ENCODE peak calls at places on chromosomes 3 and 15, in four cellular contexts. D is gastrocnemius medialis, P is left lung, V is AG04450. A is an unnamed sample.

GRCh38 chr3:50445919-50446318 is 57.5 kb downstream of the CACNA2D2 start:
- DNase-seq in D (no peak), P (peak; percentile 85), V (no peak), A (peak; percentile 54)

GRCh38 chr15:91928676-91929075 is 75.2 kb downstream of the SLCO3A1 start:
- DNase-seq in D (no peak), V (no peak), P (no peak), A (no peak)

GRCh38 chr15:58453931-58454793 is 22.4 kb downstream of the LIPC start:
- DNase-seq in P (no peak), V (no peak), D (no peak), A (peak; percentile 49)

GRCh38 chr3:147394168-147394941 is 12.0 kb downstream of the ZIC4 start:
- DNase-seq in V (no peak), D (no peak), P (no peak), A (no peak)

GRCh38 chr15:99502661-99503060 is 63.1 kb upstream of the MEF2A start:
- DNase-seq in D (no peak), V (no peak), P (no peak), A (no peak)

GRCh38 chr3:125374501-125374995 is 577 bp downstream of the ZNF148 start:
- DNase-seq in P (peak; percentile 86), V (no peak), D (no peak), A (peak; percentile 36)

GRCh38 chr3:11014752-11015151 is 22.2 kb downstream of the SLC6A1 start:
- DNase-seq in D (no peak), V (no peak), P (no peak), A (no peak)

GRCh38 chr15:45521596-45522167 is 873 bp downstream of the SLC30A4 start:
- DNase-seq in P (no peak), D (no peak), V (no peak), A (no peak)

DNA sequence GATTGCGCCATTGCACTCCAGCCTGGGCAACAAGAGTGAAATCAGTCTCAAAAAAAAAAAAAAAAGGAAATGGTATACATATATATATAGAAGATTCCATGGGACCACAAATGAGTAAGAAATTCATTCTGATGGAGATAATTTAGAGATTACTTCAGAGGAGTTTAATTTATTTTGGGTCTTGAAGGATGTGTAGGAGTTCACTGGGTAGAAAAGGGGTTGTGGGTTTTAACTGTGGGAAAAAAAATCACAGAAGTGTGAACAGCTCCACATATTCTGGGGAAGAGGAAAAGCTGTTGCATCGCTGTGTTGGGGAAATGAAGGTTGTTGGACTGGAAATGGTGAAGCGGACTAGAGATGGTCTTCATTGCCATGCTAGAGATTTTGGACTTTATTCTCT is 4.1 kb upstream of the ICE2 start:
- DNase-seq in V (no peak), P (no peak), D (no peak), A (no peak)
- TF ChIP-seq CTCF in V (no peak), P (no peak), D (no peak), A (no peak)

GRCh38 chr3:63400259-63400860 is 122.3 kb downstream of the SYNPR start:
- DNase-seq in P (no peak), D (no peak), V (no peak), A (no peak)

GRCh38 chr3:63405882-63406281 is 127.8 kb downstream of the SYNPR start:
- DNase-seq in D (no peak), P (no peak), V (no peak), A (peak; percentile 10)
- TF ChIP-seq CTCF in D (no peak), P (no peak), V (no peak), A (peak; percentile 16)

DNA sequence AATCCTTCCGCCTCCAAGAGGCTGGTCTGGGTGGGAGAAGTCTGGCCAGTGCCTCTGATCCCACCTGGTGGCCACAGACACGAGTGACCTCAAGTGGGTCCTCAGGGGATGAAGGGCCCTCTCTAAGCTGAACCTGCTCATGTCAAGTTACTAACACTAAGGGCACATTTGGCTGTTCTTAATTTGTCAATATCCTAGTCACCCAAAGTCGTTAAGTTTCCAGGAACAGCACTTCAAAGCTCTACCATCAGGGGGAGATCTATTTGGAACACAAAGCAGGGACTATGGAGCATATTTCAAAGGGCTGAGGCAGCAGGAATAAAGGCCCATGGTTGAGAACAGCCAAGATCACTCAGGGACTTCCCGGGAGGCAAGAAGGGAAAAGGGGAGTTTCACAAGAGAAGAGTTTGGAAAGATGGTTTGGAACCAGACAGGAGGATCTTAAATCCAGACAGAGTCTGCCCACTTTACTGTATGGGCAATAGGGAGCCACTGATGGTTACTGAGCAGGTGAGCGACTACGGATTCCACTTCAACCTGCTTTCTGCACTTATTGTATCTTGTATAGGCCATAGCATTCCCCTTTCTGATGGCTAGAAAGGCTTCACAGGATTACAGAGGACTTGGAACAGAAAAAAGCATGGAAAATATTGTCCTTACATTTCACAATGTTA is 13.7 kb downstream of the OXTR start:
- DNase-seq in P (no peak), D (no peak), V (no peak), A (no peak)
- TF ChIP-seq CTCF in P (no peak), D (no peak), V (peak; percentile 40), A (no peak)

GRCh38 chr3:134677196-134677986 is 26.6 kb upstream of the KY start:
- DNase-seq in P (no peak), V (no peak), D (no peak), A (no peak)
- TF ChIP-seq CTCF in P (peak; percentile 36), V (peak; percentile 26), D (peak; percentile 69), A (peak; percentile 26)

DNA sequence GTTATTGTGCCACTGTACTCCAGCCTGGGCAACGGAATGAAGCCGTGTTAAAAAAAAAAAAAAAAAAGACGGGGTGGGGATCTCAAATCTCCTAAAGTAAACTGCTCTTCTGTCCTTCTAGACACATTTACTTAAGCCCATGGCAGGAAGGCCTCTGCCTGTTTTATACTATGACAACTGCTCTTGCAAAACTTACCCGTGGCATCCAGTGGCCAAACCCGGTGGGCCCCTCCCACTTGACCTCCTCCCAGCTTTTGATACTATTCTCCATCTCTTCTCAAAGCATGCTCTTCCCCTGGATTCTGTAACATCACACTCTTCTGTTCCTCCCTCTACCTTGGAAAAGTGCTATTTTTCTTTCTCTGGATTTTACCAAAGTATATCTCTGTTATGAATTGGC is 112.2 kb downstream of the RFTN1 start:
- DNase-seq in V (no peak), D (no peak), P (no peak), A (no peak)
- TF ChIP-seq CTCF in V (no peak), D (no peak), P (no peak), A (no peak)

DNA sequence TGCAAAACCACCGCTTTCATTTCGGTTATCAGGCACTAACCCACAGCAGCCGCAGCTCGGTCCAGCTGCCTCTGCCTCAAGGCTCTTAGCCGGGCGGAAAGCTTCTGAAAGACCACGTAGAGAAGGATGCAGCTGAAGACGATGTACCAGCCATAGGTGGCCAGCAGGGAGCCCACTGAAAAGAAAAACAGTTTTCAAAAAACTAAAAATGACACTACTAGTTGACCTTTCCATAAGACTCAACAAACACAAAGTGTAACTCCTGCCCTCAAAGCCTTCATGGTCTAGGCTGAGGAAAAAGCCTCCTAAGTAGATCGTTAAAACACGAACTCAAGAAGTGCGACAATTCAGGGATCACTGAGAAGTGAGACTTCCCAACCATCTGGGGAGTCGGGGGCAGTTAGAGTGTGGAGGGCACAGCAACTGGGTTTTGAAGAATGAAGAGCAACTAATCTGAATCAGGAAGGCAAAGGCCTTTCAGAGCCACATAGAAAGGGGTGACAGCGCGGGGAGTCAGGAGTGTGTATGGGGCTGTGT is 716 bp downstream of the SELENOS start:
- DNase-seq in D (no peak), V (no peak), P (no peak), A (no peak)
- TF ChIP-seq CTCF in D (peak; percentile 16), V (peak; percentile 54), P (peak; percentile 11), A (no peak)

GRCh38 chr3:111668912-111669488 is 73.9 kb upstream of the ZBED2 start:
- DNase-seq in P (no peak), V (peak; percentile 37), D (no peak), A (no peak)
- TF ChIP-seq CTCF in P (peak; percentile 59), V (peak; percentile 76), D (peak; percentile 69), A (peak; percentile 85)

GRCh38 chr3:59167756-59168155 is 117.9 kb upstream of the CFAP20DC start:
- DNase-seq in P (no peak), V (no peak), D (no peak), A (no peak)
- TF ChIP-seq CTCF in P (no peak), V (no peak), D (no peak), A (no peak)

GRCh38 chr3:183560607-183561006 is 5.1 kb upstream of the KLHL6 start:
- DNase-seq in P (peak; percentile 53), V (no peak), D (no peak), A (no peak)
- TF ChIP-seq CTCF in P (no peak), V (no peak), D (peak; percentile 26), A (no peak)